ENCODE peak calls at places on chromosomes 12 and 14, in four cellular contexts. One of them, this sample, is unnamed.

GRCh38 chr12:114221136-114221838 is 184.7 kb downstream of the TBX5 start:
- DNase-seq in K562: no peak
- DNase-seq in SK-N-SH: no peak
- DNase-seq in WTC11: no peak
- DNase-seq in this sample: no peak

GRCh38 chr14:84409435-84409834 is 1120.5 kb upstream of the FLRT2 start:
- DNase-seq in K562: no peak
- DNase-seq in SK-N-SH: no peak
- DNase-seq in WTC11: no peak
- DNase-seq in this sample: no peak

GRCh38 chr12:5388581-5389535 is 43.0 kb upstream of the NTF3 start:
- DNase-seq in K562: no peak
- DNase-seq in SK-N-SH: no peak
- DNase-seq in WTC11: no peak
- DNase-seq in this sample: no peak

GRCh38 chr12:76085159-76085868 is 829 bp upstream of the NAP1L1 start:
- DNase-seq in K562: no peak
- DNase-seq in SK-N-SH: peak
- DNase-seq in WTC11: no peak
- DNase-seq in this sample: no peak

GRCh38 chr14:78688503-78688902 is 518.3 kb downstream of the NRXN3 start:
- DNase-seq in K562: no peak
- DNase-seq in SK-N-SH: no peak
- DNase-seq in WTC11: no peak
- DNase-seq in this sample: no peak

GRCh38 chr14:77844802-77845201 is 44.9 kb downstream of the ADCK1 start:
- DNase-seq in K562: no peak
- DNase-seq in SK-N-SH: no peak
- DNase-seq in WTC11: no peak
- DNase-seq in this sample: no peak

GRCh38 chr14:80100681-80101080 is 110.6 kb downstream of the DIO2 start:
- DNase-seq in K562: no peak
- DNase-seq in SK-N-SH: no peak
- DNase-seq in WTC11: no peak
- DNase-seq in this sample: no peak

GRCh38 chr14:61355892-61356325 is 34.5 kb downstream of the PRKCH start:
- DNase-seq in K562: no peak
- DNase-seq in SK-N-SH: no peak
- DNase-seq in WTC11: peak
- DNase-seq in this sample: no peak

GRCh38 chr14:100494645-100495044 is 92.6 kb downstream of the BEGAIN start:
- DNase-seq in K562: no peak
- DNase-seq in SK-N-SH: no peak
- DNase-seq in WTC11: no peak
- DNase-seq in this sample: no peak

GRCh38 chr12:106248177-106248848 is 493 bp upstream of the CKAP4 start:
- DNase-seq in K562: no peak
- DNase-seq in SK-N-SH: no peak
- DNase-seq in WTC11: peak
- DNase-seq in this sample: no peak

GRCh38 chr12:123998344-123998941 is 25.4 kb downstream of the ZNF664 start:
- DNase-seq in K562: peak
- DNase-seq in SK-N-SH: no peak
- DNase-seq in WTC11: no peak
- DNase-seq in this sample: no peak

GRCh38 chr12:115375188-115375991 is 691.4 kb upstream of the TBX3 start:
- DNase-seq in K562: no peak
- DNase-seq in SK-N-SH: no peak
- DNase-seq in WTC11: no peak
- DNase-seq in this sample: peak

GRCh38 chr12:82383930-82384513 is 25.7 kb downstream of the METTL25 start:
- DNase-seq in K562: no peak
- DNase-seq in SK-N-SH: no peak
- DNase-seq in WTC11: no peak
- DNase-seq in this sample: no peak

GRCh38 chr12:123091230-123091629 is 59.7 kb downstream of the PITPNM2 start:
- DNase-seq in K562: no peak
- DNase-seq in SK-N-SH: no peak
- DNase-seq in WTC11: no peak
- DNase-seq in this sample: no peak

GRCh38 chr12:14776236-14776959 is 26.9 kb downstream of the WBP11 start:
- DNase-seq in K562: no peak
- DNase-seq in SK-N-SH: peak
- DNase-seq in WTC11: no peak
- DNase-seq in this sample: no peak

GRCh38 chr14:68283378-68284123 is 464.0 kb downstream of the RAD51B start:
- DNase-seq in K562: no peak
- DNase-seq in SK-N-SH: no peak
- DNase-seq in WTC11: no peak
- DNase-seq in this sample: peak

GRCh38 chr12:16358896-16359295 is 11.5 kb downstream of the MGST1 start:
- DNase-seq in K562: no peak
- DNase-seq in SK-N-SH: no peak
- DNase-seq in WTC11: no peak
- DNase-seq in this sample: no peak

GRCh38 chr14:83887871-83888270 is 1642.1 kb upstream of the FLRT2 start:
- DNase-seq in K562: no peak
- DNase-seq in SK-N-SH: no peak
- DNase-seq in WTC11: no peak
- DNase-seq in this sample: no peak

GRCh38 chr12:55712700-55713415 is 3.0 kb upstream of the BLOC1S1 start:
- DNase-seq in K562: no peak
- DNase-seq in SK-N-SH: no peak
- DNase-seq in WTC11: no peak
- DNase-seq in this sample: no peak

GRCh38 chr12:116142936-116143882 is 134.3 kb downstream of the MED13L start:
- DNase-seq in K562: no peak
- DNase-seq in SK-N-SH: no peak
- DNase-seq in WTC11: no peak
- DNase-seq in this sample: no peak

GRCh38 chr14:93884950-93885349 is 42.2 kb upstream of the FAM181A start:
- DNase-seq in K562: no peak
- DNase-seq in SK-N-SH: no peak
- DNase-seq in WTC11: no peak
- DNase-seq in this sample: no peak

GRCh38 chr14:90213099-90213748 is 43.1 kb upstream of the PSMC1 start:
- DNase-seq in K562: no peak
- DNase-seq in SK-N-SH: no peak
- DNase-seq in WTC11: no peak
- DNase-seq in this sample: no peak

DNA sequence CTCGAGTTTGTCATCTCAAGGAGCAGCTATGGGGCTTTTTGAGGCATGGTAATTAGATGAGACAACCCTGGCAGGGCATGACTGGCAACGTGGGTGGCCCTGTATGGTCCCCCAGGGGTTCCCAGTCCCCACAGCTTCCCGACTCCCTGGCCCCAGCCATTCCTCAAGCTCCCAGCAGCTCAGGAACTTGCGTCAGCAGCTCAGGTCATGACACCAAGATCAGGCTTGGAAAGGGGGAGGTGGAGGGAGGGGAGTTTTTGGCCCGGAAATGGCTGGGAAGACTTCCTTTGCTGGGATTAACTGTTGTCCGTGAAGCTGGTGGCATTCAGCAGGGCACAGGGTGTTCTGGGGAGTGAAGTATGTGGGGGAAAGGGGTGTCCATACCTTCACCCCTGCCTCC is 10.4 kb upstream of the NRIP2 start:
- DNase-seq in K562: no peak
- DNase-seq in SK-N-SH: no peak
- DNase-seq in WTC11: no peak
- DNase-seq in this sample: no peak
- TF ChIP-seq USF1 in K562: no peak
- TF ChIP-seq USF1 in SK-N-SH: no peak
- TF ChIP-seq USF1 in WTC11: no peak
- TF ChIP-seq USF1 in this sample: no peak

GRCh38 chr12:24838531-24838950 is 110.4 kb downstream of the BCAT1 start:
- DNase-seq in K562: no peak
- DNase-seq in SK-N-SH: peak
- DNase-seq in WTC11: no peak
- DNase-seq in this sample: peak
- TF ChIP-seq USF1 in K562: no peak
- TF ChIP-seq USF1 in SK-N-SH: no peak
- TF ChIP-seq USF1 in WTC11: no peak
- TF ChIP-seq USF1 in this sample: no peak

GRCh38 chr12:104677441-104678089 is 220.8 kb downstream of the CHST11 start:
- DNase-seq in K562: no peak
- DNase-seq in SK-N-SH: no peak
- DNase-seq in WTC11: no peak
- DNase-seq in this sample: no peak
- TF ChIP-seq USF1 in K562: no peak
- TF ChIP-seq USF1 in SK-N-SH: no peak
- TF ChIP-seq USF1 in WTC11: no peak
- TF ChIP-seq USF1 in this sample: no peak

GRCh38 chr12:109758406-109759075 is 44.9 kb downstream of the FAM222A start:
- DNase-seq in K562: no peak
- DNase-seq in SK-N-SH: peak
- DNase-seq in WTC11: peak
- DNase-seq in this sample: no peak

GRCh38 chr12:109759595-109759994 is 46.0 kb downstream of the FAM222A start:
- DNase-seq in K562: no peak
- DNase-seq in SK-N-SH: peak
- DNase-seq in WTC11: peak
- DNase-seq in this sample: no peak

GRCh38 chr12:109759076-109759420 is 45.4 kb downstream of the FAM222A start:
- DNase-seq in K562: no peak
- DNase-seq in SK-N-SH: peak
- DNase-seq in WTC11: peak
- DNase-seq in this sample: no peak

GRCh38 chr12:109756457-109756856 is 42.8 kb downstream of the FAM222A start:
- DNase-seq in K562: no peak
- DNase-seq in SK-N-SH: no peak
- DNase-seq in WTC11: no peak
- DNase-seq in this sample: no peak

GRCh38 chr12:109757671-109758265 is 44.1 kb downstream of the FAM222A start:
- DNase-seq in K562: no peak
- DNase-seq in SK-N-SH: peak
- DNase-seq in WTC11: peak
- DNase-seq in this sample: no peak
- TF ChIP-seq USF1 in K562: no peak
- TF ChIP-seq USF1 in SK-N-SH: no peak
- TF ChIP-seq USF1 in WTC11: no peak
- TF ChIP-seq USF1 in this sample: no peak

This sample was measured in GM12878.